ENCODE peak calls at places on chromosomes 6 and 20, in seven cellular contexts. V is adipocyte; J is CD8-positive, alpha-beta T cell; I is trophoblast cell; S is BE2C; O is AG04450; Q is CD8-positive, alpha-beta memory T cell. H is an unnamed sample. For H3K9me3, the result is how much of the 10 kb centered on the place peaks cover.

GRCh38 chr6:166202321-166202733 is 34.7 kb upstream of the TBXT start:
- DNase-seq in Q (no peak), V (no peak), S (no peak), J (no peak), O (no peak), I (peak), H (no peak)

GRCh38 chr6:124684621-124685020 is 277.6 kb upstream of the RNF217 start:
- DNase-seq in O (no peak), S (no peak), I (no peak), Q (no peak), J (no peak), V (no peak), H (no peak)

GRCh38 chr6:27889628-27890315 is 22.4 kb downstream of the OR2B2 start:
- DNase-seq in V (no peak), J (no peak), S (no peak), Q (no peak), O (no peak), I (no peak), H (peak)

GRCh38 chr6:116682334-116682712 is 1.3 kb downstream of the KPNA5 start:
- DNase-seq in S (no peak), Q (peak), J (peak), I (peak), O (no peak), V (peak), H (peak)

GRCh38 chr6:131281471-131282270 is 146.4 kb downstream of the AKAP7 start:
- DNase-seq in O (no peak), Q (peak), V (no peak), S (no peak), I (no peak), J (peak), H (no peak)

GRCh38 chr20:59575653-59576052 is 28.7 kb upstream of the PHACTR3 start:
- DNase-seq in I (no peak), Q (no peak), J (no peak), O (no peak), V (no peak), S (no peak), H (no peak)

GRCh38 chr6:3232017-3232838 is 4.8 kb upstream of the TUBB2B start:
- DNase-seq in O (no peak), I (no peak), Q (no peak), V (no peak), S (peak), J (no peak), H (no peak)

GRCh38 chr6:41939091-41939847 is 2.3 kb downstream of the CCND3 start:
- DNase-seq in V (peak), J (no peak), Q (no peak), S (no peak), O (no peak), I (no peak), H (peak)

GRCh38 chr20:49228676-49229075 is 9.5 kb downstream of the DDX27 start:
- DNase-seq in S (no peak), O (no peak), J (no peak), Q (no peak), I (no peak), V (no peak), H (no peak)

GRCh38 chr6:29685718-29686326 is 4.9 kb upstream of the ZFP57 start:
- DNase-seq in J (no peak), S (no peak), O (no peak), Q (no peak), I (peak), V (no peak), H (no peak)

GRCh38 chr20:58325914-58326313 is 16.4 kb downstream of the RAB22A start:
- DNase-seq in O (no peak), J (no peak), S (no peak), I (no peak), V (no peak), Q (no peak), H (no peak)

GRCh38 chr6:144286503-144287393 is 1.6 kb downstream of the UTRN start:
- DNase-seq in J (no peak), V (peak), Q (no peak), S (no peak), O (peak), I (peak), H (peak)

GRCh38 chr20:44516491-44516890 is 5.4 kb downstream of the SERINC3 start:
- DNase-seq in S (no peak), V (no peak), J (no peak), Q (no peak), I (no peak), O (no peak), H (no peak)

GRCh38 chr6:16762547-16763477 is 1.6 kb upstream of the ATXN1 start:
- DNase-seq in O (no peak), I (peak), V (peak), S (no peak), J (peak), Q (peak), H (peak)

DNA sequence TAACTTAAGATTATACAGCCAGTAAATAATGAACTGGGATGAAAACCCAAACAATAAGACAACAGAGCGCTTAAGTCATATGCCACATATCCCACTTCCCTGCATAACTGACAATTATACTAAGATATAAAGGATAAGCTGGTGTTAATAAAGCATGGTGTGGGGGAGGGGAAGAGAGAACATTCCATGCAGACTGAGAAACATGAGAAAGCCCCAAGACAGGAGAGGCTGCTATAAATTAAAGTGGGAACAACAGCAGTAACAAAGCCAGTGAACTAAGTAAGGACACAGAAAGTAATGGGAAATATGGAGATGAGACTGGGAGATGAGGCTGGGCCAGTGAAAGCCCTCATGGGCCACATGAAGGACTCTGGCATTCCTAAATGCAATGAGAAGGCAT is 41.4 kb downstream of the SESN1 start:
- DNase-seq in V (no peak), Q (no peak), I (peak), S (no peak), J (no peak), O (no peak), H (no peak)
- H3K4me3 ChIP-seq in V (no peak), Q (no peak), I (no peak), S (no peak), J (no peak), O (no peak), H (no peak)

GRCh38 chr6:60670036-60670435 is 1616.0 kb downstream of the KHDRBS2 start:
- DNase-seq in J (no peak), I (no peak), O (no peak), S (no peak), V (no peak), Q (no peak), H (no peak)
- H3K9me3 ChIP-seq in J (under half), I (under half), O (under half), S (under half), V (under half), Q (under half), H (under half)

DNA sequence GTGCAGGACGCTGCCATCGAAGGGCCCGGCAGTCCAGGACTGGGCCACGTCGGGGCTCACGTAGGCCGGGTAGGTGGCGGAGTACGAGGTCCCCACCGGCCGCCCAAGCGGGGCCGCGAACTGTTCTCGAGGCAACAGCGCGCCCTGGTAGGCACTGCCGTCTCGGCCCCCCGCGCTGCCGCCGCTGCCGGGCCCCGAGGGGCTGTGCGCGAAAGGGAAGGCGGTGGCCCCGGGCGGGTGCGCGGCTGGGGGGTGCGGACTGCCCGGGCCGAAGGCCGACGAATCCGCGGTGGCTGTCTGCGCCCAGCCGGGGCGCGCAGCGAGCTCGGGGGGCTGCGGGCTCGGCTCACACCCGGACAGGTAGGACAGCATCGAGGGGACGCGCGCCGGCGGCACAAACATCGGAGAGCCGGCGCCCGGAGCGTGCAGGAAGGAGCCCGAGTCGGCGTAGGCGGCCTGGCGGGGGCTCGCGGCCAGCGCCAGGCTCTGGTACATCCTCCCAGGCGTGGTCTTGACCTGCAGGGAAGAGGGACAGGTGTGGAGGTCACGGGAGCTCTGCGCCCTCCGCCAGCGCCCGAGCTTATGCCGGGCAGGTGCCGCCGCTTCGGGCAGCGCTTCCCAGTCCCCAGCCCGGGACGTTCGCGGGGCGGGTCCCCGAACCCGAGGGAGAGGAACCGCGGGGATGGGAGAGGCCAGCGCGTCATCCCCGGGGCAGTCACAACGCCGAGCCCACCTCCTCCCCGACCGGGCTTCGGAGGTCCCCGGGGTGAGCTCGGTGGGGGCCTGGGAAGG is 572 bp downstream of the GATA5 start:
- DNase-seq in S (no peak), O (no peak), Q (no peak), I (no peak), V (no peak), J (no peak), H (no peak)
- H3K4me3 ChIP-seq in S (peak), O (no peak), Q (no peak), I (peak), V (no peak), J (no peak), H (peak)

GRCh38 chr6:169474362-169474761 is 220.7 kb upstream of the THBS2 start:
- DNase-seq in I (no peak), V (no peak), Q (no peak), O (no peak), J (no peak), S (no peak), H (no peak)
- H3K9me3 ChIP-seq in I (under half), V (under half), Q (under half), O (under half), J (under half), S (under half), H (under half)

GRCh38 chr20:35492352-35492751 is 37.0 kb downstream of the CEP250 start:
- DNase-seq in Q (no peak), I (no peak), V (no peak), O (no peak), J (no peak), S (no peak), H (no peak)
- H3K4me3 ChIP-seq in Q (peak), I (no peak), V (no peak), O (no peak), J (peak), S (no peak), H (no peak)

GRCh38 chr6:137190710-137191109 is 17.3 kb upstream of the IL22RA2 start:
- DNase-seq in J (no peak), I (no peak), S (no peak), V (no peak), Q (no peak), O (no peak), H (no peak)

GRCh38 chr6:137182654-137183073 is 9.2 kb upstream of the IL22RA2 start:
- DNase-seq in S (no peak), Q (no peak), J (no peak), V (no peak), O (no peak), I (no peak), H (no peak)

GRCh38 chr6:137181876-137182653 is 8.6 kb upstream of the IL22RA2 start:
- DNase-seq in J (no peak), O (no peak), S (no peak), Q (no peak), I (no peak), V (no peak), H (no peak)

GRCh38 chr6:137188855-137189254 is 15.4 kb upstream of the IL22RA2 start:
- DNase-seq in Q (no peak), O (no peak), S (peak), I (no peak), J (no peak), V (no peak), H (no peak)

GRCh38 chr6:137185290-137185689 is 11.8 kb upstream of the IL22RA2 start:
- DNase-seq in O (no peak), I (no peak), V (no peak), Q (no peak), S (no peak), J (no peak), H (no peak)
- H3K9me3 ChIP-seq in O (under half), I (under half), V (half or more), Q (under half), S (under half), J (under half), H (half or more)

GRCh38 chr6:169112483-169113320 is 140.9 kb downstream of the THBS2 start:
- DNase-seq in V (no peak), O (no peak), I (no peak), S (no peak), J (no peak), Q (no peak), H (no peak)
- H3K4me3 ChIP-seq in V (no peak), O (no peak), I (no peak), S (no peak), J (no peak), Q (no peak), H (no peak)

GRCh38 chr6:121627761-121628160 is 192.3 kb downstream of the GJA1 start:
- DNase-seq in S (no peak), J (no peak), Q (no peak), V (no peak), O (no peak), I (no peak), H (no peak)
- H3K9me3 ChIP-seq in S (under half), J (under half), Q (under half), V (under half), O (under half), I (under half), H (under half)

GRCh38 chr20:51570755-51571469 is 28.4 kb upstream of the NFATC2 start:
- DNase-seq in S (no peak), I (no peak), V (no peak), J (no peak), O (no peak), Q (no peak), H (no peak)
- H3K4me3 ChIP-seq in S (no peak), I (no peak), V (peak), J (no peak), O (no peak), Q (no peak), H (no peak)

GRCh38 chr6:156026543-156027268 is 571.1 kb upstream of the NOX3 start:
- DNase-seq in S (no peak), J (no peak), Q (no peak), V (no peak), I (no peak), O (no peak), H (no peak)

GRCh38 chr6:156031516-156031915 is 575.9 kb upstream of the NOX3 start:
- DNase-seq in O (no peak), I (no peak), V (no peak), J (no peak), S (no peak), Q (no peak), H (no peak)

GRCh38 chr6:156029296-156029985 is 573.8 kb upstream of the NOX3 start:
- DNase-seq in S (peak), Q (no peak), V (no peak), J (no peak), O (no peak), I (no peak), H (no peak)

GRCh38 chr6:156030053-156030452 is 574.4 kb upstream of the NOX3 start:
- DNase-seq in S (no peak), Q (no peak), I (no peak), J (no peak), O (no peak), V (no peak), H (no peak)

DNA sequence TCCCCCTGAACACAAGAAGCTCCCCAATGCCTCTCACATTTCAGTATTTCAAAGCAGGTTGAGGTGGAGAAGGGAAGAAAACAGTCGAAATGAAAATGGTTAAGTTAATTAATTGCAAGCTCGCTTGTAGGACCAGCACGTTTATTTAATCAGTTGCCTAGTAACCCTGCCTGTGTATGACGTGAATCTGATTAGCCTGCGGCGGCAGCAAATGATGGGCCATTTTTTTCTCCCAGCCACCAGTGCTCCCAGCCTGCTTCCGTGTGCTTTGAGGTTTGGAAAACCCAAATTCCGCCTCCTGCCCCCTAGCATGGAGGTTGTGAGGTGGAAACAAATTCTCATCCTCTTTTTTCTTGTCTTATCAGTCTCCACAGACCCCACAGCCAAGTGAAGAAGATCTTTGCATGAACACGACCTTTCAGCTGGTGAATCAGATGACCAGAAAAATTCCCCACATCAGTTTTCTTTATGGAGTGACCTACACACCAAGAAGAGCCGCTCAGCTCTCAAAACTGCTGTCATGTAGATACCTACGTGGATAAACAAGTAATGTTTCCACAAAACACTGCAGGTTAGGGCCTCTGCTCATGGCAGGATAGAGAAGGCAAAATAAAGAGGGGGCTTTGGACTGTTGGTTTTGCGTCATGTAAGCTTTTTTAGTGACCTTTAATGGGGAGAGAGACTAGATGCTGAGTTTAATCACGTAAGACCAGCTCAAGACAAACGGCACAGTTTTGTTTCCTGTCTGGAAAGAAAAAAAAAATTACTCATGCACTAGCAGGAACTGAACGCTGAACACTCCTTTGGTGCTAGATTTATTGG is 572.9 kb upstream of the NOX3 start:
- DNase-seq in Q (no peak), S (peak), O (no peak), I (no peak), V (peak), J (no peak), H (no peak)
- H3K9me3 ChIP-seq in Q (under half), S (under half), O (under half), I (under half), V (under half), J (under half), H (under half)

H was measured in MG63.